ENCODE peak calls at places on chromosome 6, in six cellular contexts. P is psoas muscle, E is adrenal gland, L is GM13976, O is HepG2, G is brain microvascular endothelial cell. A is an unnamed sample.

GRCh38 chr6:8944548-8944947 is 509.2 kb upstream of the SLC35B3 start:
- DNase-seq in P (no peak), E (no peak), L (no peak), O (no peak), G (no peak), A (no peak)

GRCh38 chr6:70163795-70164194 is 139.1 kb downstream of the COL9A1 start:
- DNase-seq in P (no peak), E (no peak), L (no peak), O (no peak), G (no peak), A (no peak)

GRCh38 chr6:142845624-142846458 is 99.1 kb downstream of the HIVEP2 start:
- DNase-seq in P (peak; percentile 94), E (peak; percentile 96), L (no peak), O (peak; percentile 99), G (peak; percentile 95), A (no peak)

GRCh38 chr6:90039911-90040310 is 145.6 kb downstream of the GJA10 start:
- DNase-seq in P (no peak), E (no peak), L (no peak), O (no peak), G (no peak), A (no peak)

GRCh38 chr6:156390621-156391378 is 386.4 kb upstream of the ARID1B start:
- DNase-seq in P (no peak), E (no peak), L (no peak), O (no peak), G (no peak), A (no peak)

GRCh38 chr6:125781307-125781868 is 9.4 kb upstream of the NCOA7 start:
- DNase-seq in P (no peak), E (peak; percentile 71), L (peak; percentile 42), O (no peak), G (no peak), A (no peak)

GRCh38 chr6:29666826-29667130 is 9.9 kb downstream of the MOG start:
- DNase-seq in P (no peak), E (no peak), L (no peak), O (no peak), G (no peak), A (no peak)

GRCh38 chr6:82569022-82569421 is 205.4 kb downstream of the TPBG start:
- DNase-seq in P (no peak), E (no peak), L (no peak), O (no peak), G (no peak), A (no peak)

GRCh38 chr6:111721677-111722219 is 116.1 kb upstream of the TRAF3IP2 start:
- DNase-seq in P (no peak), E (no peak), L (peak; percentile 40), O (peak; percentile 24), G (peak; percentile 50), A (no peak)

GRCh38 chr6:11909696-11910132 is 102.4 kb upstream of the HIVEP1 start:
- DNase-seq in P (no peak), E (no peak), L (no peak), O (no peak), G (peak; percentile 85), A (no peak)

DNA sequence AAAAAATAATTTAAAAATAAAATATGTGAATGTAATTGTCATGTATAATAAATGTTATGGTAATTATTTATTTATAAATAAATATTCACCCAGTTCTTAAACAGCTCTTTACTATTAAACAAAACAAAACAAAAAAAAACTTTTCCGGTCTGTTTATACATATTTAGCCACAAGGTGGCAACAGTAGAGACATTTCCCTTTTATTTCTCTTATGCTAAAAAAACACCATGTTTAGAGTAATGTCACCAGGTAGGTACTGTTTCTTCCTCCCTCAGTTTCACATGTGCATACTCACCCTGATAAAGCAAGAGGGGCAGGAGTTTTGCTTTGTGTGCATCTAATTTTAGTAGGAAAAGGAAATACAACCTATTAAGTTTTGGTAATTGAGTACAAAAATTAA is 610.4 kb upstream of the IMPG1 start:
- DNase-seq in P (no peak), E (no peak), L (no peak), O (peak; percentile 2), G (no peak), A (no peak)
- TF ChIP-seq CTCF in P (no peak), E (peak; percentile 43), L (no peak), O (no peak), G (peak; percentile 8), A (no peak)

DNA sequence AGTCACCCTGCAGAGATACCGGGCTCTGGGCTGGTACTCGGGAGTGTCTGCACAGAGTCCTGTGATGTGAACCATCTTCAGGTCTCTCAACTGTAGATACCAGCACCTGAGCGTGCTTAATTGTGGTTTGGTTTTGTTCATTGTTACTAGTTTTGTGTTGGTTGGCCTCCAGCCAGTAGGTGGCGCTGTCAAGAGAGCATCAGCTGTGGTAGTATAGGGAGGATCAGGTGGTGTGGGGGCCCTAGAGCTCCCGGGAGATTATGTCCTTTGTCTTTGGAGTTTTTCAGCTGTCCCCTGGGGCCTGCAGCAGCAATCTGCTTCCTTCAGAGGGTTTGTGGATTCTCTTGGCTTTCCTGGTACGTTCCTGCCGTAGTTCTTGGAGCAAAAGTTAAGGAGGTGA is 67.9 kb downstream of the CDYL start:
- DNase-seq in P (no peak), E (no peak), L (no peak), O (no peak), G (no peak), A (no peak)
- TF ChIP-seq CTCF in P (peak; percentile 4), E (no peak), L (no peak), O (peak; percentile 59), G (peak; percentile 50), A (no peak)

DNA sequence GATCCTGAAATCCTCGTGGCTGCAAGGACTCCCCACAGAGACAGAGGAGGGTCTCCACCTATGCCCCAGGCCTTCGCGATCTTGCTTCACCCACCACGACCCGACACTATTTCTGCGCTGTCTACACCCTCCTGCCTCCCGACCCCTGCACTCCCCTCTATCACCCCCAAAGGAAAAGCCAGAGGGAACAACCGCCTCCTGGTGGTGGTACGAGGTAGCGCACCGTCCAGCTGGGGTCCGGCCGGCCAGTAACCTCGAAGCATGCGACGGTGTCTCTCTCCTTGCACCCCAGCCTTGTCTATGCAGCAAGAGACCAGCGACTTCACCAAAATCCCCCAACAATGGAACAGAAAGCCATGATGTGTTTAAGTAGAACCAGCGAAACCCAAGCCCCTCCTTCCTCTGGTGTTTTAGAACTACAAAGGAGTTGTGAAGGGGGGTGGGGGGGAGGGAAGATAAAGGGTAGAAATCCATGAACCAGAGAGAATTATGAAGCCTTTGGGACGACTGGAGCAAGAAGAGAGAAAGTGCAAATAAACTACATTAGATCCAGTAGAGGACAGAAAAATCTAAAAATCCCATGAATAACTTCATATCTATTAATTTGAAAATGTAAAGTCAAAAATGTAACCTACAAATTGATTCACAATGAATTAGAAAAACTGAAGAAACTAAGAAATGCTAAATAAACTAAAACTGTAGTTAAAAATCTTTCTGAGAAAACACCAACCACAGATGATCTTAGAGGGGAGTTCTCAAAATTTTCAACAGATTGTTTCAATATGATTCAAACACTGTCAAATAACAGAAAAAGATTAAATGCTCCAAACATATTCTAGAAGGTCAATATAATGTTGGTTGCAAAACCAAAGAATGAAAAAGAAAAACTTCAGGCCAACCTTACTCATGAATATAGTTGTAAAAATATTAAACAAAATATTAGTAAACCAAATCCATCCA is 168.0 kb downstream of the CDK19 start:
- DNase-seq in P (no peak), E (no peak), L (no peak), O (no peak), G (no peak), A (no peak)
- TF ChIP-seq CTCF in P (no peak), E (no peak), L (no peak), O (peak; percentile 53), G (peak; percentile 70), A (no peak)

DNA sequence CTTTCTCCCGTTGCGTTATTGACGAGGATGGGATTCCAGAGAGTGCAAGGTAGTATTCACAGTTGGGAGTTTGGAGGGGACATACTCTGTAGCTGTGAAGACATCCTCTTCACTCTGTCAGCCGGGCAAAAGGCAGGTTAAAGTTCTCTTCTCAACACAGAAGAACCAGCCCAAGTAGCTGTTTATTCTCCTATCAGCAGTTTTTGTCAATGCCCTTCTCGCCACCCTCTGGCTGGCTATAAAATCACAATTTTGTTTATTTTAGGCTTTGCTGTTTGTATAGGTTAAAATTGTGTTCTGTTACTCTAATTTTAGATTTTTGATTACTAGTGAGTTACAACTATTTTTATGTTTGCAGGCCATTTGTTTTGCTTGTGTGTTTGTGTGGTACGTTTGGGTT is 37.9 kb upstream of the MAS1 start:
- DNase-seq in P (no peak), E (no peak), L (no peak), O (no peak), G (no peak), A (no peak)
- TF ChIP-seq CTCF in P (no peak), E (peak; percentile 11), L (no peak), O (peak; percentile 45), G (peak; percentile 30), A (no peak)

GRCh38 chr6:149223934-149224333 is 93.6 kb upstream of the TAB2 start:
- DNase-seq in P (no peak), E (no peak), L (no peak), O (peak; percentile 14), G (no peak), A (no peak)

GRCh38 chr6:149228276-149228962 is 89.1 kb upstream of the TAB2 start:
- DNase-seq in P (no peak), E (no peak), L (no peak), O (no peak), G (no peak), A (no peak)

GRCh38 chr6:149224399-149224798 is 93.1 kb upstream of the TAB2 start:
- DNase-seq in P (no peak), E (no peak), L (no peak), O (no peak), G (no peak), A (no peak)

GRCh38 chr6:149225370-149225769 is 92.1 kb upstream of the TAB2 start:
- DNase-seq in P (no peak), E (no peak), L (no peak), O (no peak), G (no peak), A (no peak)

DNA sequence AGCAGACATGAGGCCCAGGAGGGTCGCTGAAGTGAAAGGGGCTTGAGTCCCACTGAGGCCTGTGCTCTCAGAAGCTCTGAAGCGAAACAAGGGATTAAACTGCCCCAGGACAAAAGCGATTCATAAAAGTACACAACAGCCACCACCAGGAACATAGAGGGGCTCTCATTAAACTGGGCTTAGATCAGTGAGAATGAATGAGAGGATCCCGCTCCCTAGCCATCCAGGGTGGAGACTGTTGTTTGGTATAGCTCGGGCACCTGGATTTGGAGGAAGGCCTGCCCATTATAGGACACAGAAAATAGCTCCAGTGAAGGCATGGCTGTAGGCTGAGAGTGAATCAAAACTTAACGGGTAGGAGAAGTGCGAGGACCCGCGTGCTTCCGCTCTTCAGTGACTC is 91.6 kb upstream of the TAB2 start:
- DNase-seq in P (no peak), E (no peak), L (no peak), O (no peak), G (no peak), A (no peak)
- TF ChIP-seq CTCF in P (no peak), E (no peak), L (no peak), O (no peak), G (no peak), A (no peak)